ENCODE peak calls at places on chromosome 2, in eight cellular contexts. One of them, this sample, is unnamed.

GRCh38 chr2:181319291-181319690 is 137.9 kb upstream of the ITGA4 start:
- DNase-seq in NCI-H82: no peak
- DNase-seq in stimulated activated naive CD4-positive, alpha-beta T cell treated with Interleukin-2 at 50 U/mL for 16 hours: no peak
- DNase-seq in foreskin fibroblast: no peak
- DNase-seq in HTR-8/SVneo: no peak
- DNase-seq in ACHN: no peak
- DNase-seq in MV-4-11: no peak
- DNase-seq in OCI-M1: no peak
- DNase-seq in this sample: no peak

GRCh38 chr2:107772380-107772779 is 54.3 kb upstream of the RGPD4 start:
- DNase-seq in MV-4-11: no peak
- DNase-seq in OCI-M1: no peak
- DNase-seq in stimulated activated naive CD4-positive, alpha-beta T cell treated with Interleukin-2 at 50 U/mL for 16 hours: no peak
- DNase-seq in HTR-8/SVneo: no peak
- DNase-seq in NCI-H82: no peak
- DNase-seq in foreskin fibroblast: no peak
- DNase-seq in ACHN: no peak
- DNase-seq in this sample: no peak

GRCh38 chr2:158184556-158185343 is 83.1 kb downstream of the UPP2 start:
- DNase-seq in NCI-H82: no peak
- DNase-seq in ACHN: peak
- DNase-seq in stimulated activated naive CD4-positive, alpha-beta T cell treated with Interleukin-2 at 50 U/mL for 16 hours: no peak
- DNase-seq in MV-4-11: no peak
- DNase-seq in foreskin fibroblast: no peak
- DNase-seq in HTR-8/SVneo: no peak
- DNase-seq in OCI-M1: no peak
- DNase-seq in this sample: no peak

GRCh38 chr2:5914831-5915611 is 222.8 kb downstream of the SOX11 start:
- DNase-seq in OCI-M1: no peak
- DNase-seq in stimulated activated naive CD4-positive, alpha-beta T cell treated with Interleukin-2 at 50 U/mL for 16 hours: no peak
- DNase-seq in foreskin fibroblast: no peak
- DNase-seq in MV-4-11: no peak
- DNase-seq in ACHN: peak
- DNase-seq in NCI-H82: peak
- DNase-seq in HTR-8/SVneo: no peak
- DNase-seq in this sample: no peak

GRCh38 chr2:25797607-25798488 is 80.4 kb downstream of the ASXL2 start:
- DNase-seq in NCI-H82: no peak
- DNase-seq in OCI-M1: no peak
- DNase-seq in ACHN: no peak
- DNase-seq in MV-4-11: no peak
- DNase-seq in foreskin fibroblast: no peak
- DNase-seq in stimulated activated naive CD4-positive, alpha-beta T cell treated with Interleukin-2 at 50 U/mL for 16 hours: peak
- DNase-seq in HTR-8/SVneo: no peak
- DNase-seq in this sample: no peak

GRCh38 chr2:109189751-109190150 is 60.7 kb downstream of the SH3RF3 start:
- DNase-seq in HTR-8/SVneo: no peak
- DNase-seq in ACHN: no peak
- DNase-seq in NCI-H82: no peak
- DNase-seq in OCI-M1: no peak
- DNase-seq in stimulated activated naive CD4-positive, alpha-beta T cell treated with Interleukin-2 at 50 U/mL for 16 hours: no peak
- DNase-seq in foreskin fibroblast: no peak
- DNase-seq in MV-4-11: no peak
- DNase-seq in this sample: no peak

GRCh38 chr2:28152585-28153284 is 239.9 kb upstream of the FOSL2 start:
- DNase-seq in stimulated activated naive CD4-positive, alpha-beta T cell treated with Interleukin-2 at 50 U/mL for 16 hours: no peak
- DNase-seq in MV-4-11: no peak
- DNase-seq in NCI-H82: no peak
- DNase-seq in foreskin fibroblast: peak
- DNase-seq in HTR-8/SVneo: no peak
- DNase-seq in ACHN: peak
- DNase-seq in OCI-M1: no peak
- DNase-seq in this sample: peak

GRCh38 chr2:29920631-29921559 is 491 bp downstream of the ALK start:
- DNase-seq in stimulated activated naive CD4-positive, alpha-beta T cell treated with Interleukin-2 at 50 U/mL for 16 hours: no peak
- DNase-seq in HTR-8/SVneo: peak
- DNase-seq in MV-4-11: no peak
- DNase-seq in OCI-M1: no peak
- DNase-seq in ACHN: no peak
- DNase-seq in foreskin fibroblast: peak
- DNase-seq in NCI-H82: peak
- DNase-seq in this sample: no peak

GRCh38 chr2:82355622-82356021 is 2051.1 kb upstream of the LRRTM1 start:
- DNase-seq in OCI-M1: no peak
- DNase-seq in MV-4-11: no peak
- DNase-seq in NCI-H82: no peak
- DNase-seq in stimulated activated naive CD4-positive, alpha-beta T cell treated with Interleukin-2 at 50 U/mL for 16 hours: no peak
- DNase-seq in foreskin fibroblast: no peak
- DNase-seq in ACHN: no peak
- DNase-seq in HTR-8/SVneo: no peak
- DNase-seq in this sample: no peak

GRCh38 chr2:86298411-86299390 is 38.7 kb downstream of the REEP1 start:
- DNase-seq in MV-4-11: no peak
- DNase-seq in HTR-8/SVneo: peak
- DNase-seq in OCI-M1: no peak
- DNase-seq in stimulated activated naive CD4-positive, alpha-beta T cell treated with Interleukin-2 at 50 U/mL for 16 hours: no peak
- DNase-seq in foreskin fibroblast: peak
- DNase-seq in NCI-H82: peak
- DNase-seq in ACHN: peak
- DNase-seq in this sample: peak

GRCh38 chr2:204491528-204491927 is 53.7 kb upstream of the PARD3B start:
- DNase-seq in OCI-M1: peak
- DNase-seq in ACHN: no peak
- DNase-seq in NCI-H82: peak
- DNase-seq in MV-4-11: no peak
- DNase-seq in stimulated activated naive CD4-positive, alpha-beta T cell treated with Interleukin-2 at 50 U/mL for 16 hours: no peak
- DNase-seq in HTR-8/SVneo: no peak
- DNase-seq in foreskin fibroblast: peak
- DNase-seq in this sample: no peak

GRCh38 chr2:202172439-202173191 is 65.8 kb downstream of the SUMO1 start:
- DNase-seq in NCI-H82: no peak
- DNase-seq in OCI-M1: no peak
- DNase-seq in ACHN: no peak
- DNase-seq in HTR-8/SVneo: no peak
- DNase-seq in MV-4-11: no peak
- DNase-seq in foreskin fibroblast: no peak
- DNase-seq in stimulated activated naive CD4-positive, alpha-beta T cell treated with Interleukin-2 at 50 U/mL for 16 hours: peak
- DNase-seq in this sample: no peak

GRCh38 chr2:233486357-233486756 is 80.2 kb downstream of the USP40 start:
- DNase-seq in OCI-M1: no peak
- DNase-seq in HTR-8/SVneo: no peak
- DNase-seq in NCI-H82: no peak
- DNase-seq in MV-4-11: no peak
- DNase-seq in ACHN: no peak
- DNase-seq in stimulated activated naive CD4-positive, alpha-beta T cell treated with Interleukin-2 at 50 U/mL for 16 hours: no peak
- DNase-seq in foreskin fibroblast: no peak
- DNase-seq in this sample: no peak

GRCh38 chr2:41527525-41528323 is 520.1 kb upstream of the PKDCC start:
- DNase-seq in HTR-8/SVneo: no peak
- DNase-seq in MV-4-11: no peak
- DNase-seq in OCI-M1: no peak
- DNase-seq in NCI-H82: no peak
- DNase-seq in foreskin fibroblast: no peak
- DNase-seq in ACHN: no peak
- DNase-seq in stimulated activated naive CD4-positive, alpha-beta T cell treated with Interleukin-2 at 50 U/mL for 16 hours: no peak
- DNase-seq in this sample: no peak

GRCh38 chr2:173589604-173590277 is 235.1 kb downstream of the CDCA7 start:
- DNase-seq in foreskin fibroblast: no peak
- DNase-seq in stimulated activated naive CD4-positive, alpha-beta T cell treated with Interleukin-2 at 50 U/mL for 16 hours: no peak
- DNase-seq in NCI-H82: no peak
- DNase-seq in ACHN: peak
- DNase-seq in OCI-M1: no peak
- DNase-seq in HTR-8/SVneo: no peak
- DNase-seq in MV-4-11: no peak
- DNase-seq in this sample: no peak

GRCh38 chr2:144421606-144422510 is 98.1 kb downstream of the ZEB2 start:
- DNase-seq in foreskin fibroblast: no peak
- DNase-seq in NCI-H82: no peak
- DNase-seq in HTR-8/SVneo: no peak
- DNase-seq in ACHN: no peak
- DNase-seq in MV-4-11: no peak
- DNase-seq in OCI-M1: no peak
- DNase-seq in stimulated activated naive CD4-positive, alpha-beta T cell treated with Interleukin-2 at 50 U/mL for 16 hours: no peak
- DNase-seq in this sample: no peak

GRCh38 chr2:132978840-132979239 is 308.8 kb upstream of the LYPD1 start:
- DNase-seq in NCI-H82: no peak
- DNase-seq in OCI-M1: no peak
- DNase-seq in ACHN: no peak
- DNase-seq in HTR-8/SVneo: no peak
- DNase-seq in stimulated activated naive CD4-positive, alpha-beta T cell treated with Interleukin-2 at 50 U/mL for 16 hours: no peak
- DNase-seq in foreskin fibroblast: no peak
- DNase-seq in MV-4-11: peak
- DNase-seq in this sample: no peak

GRCh38 chr2:42492691-42493467 is 903 bp downstream of the KCNG3 start:
- DNase-seq in HTR-8/SVneo: no peak
- DNase-seq in ACHN: peak
- DNase-seq in NCI-H82: peak
- DNase-seq in stimulated activated naive CD4-positive, alpha-beta T cell treated with Interleukin-2 at 50 U/mL for 16 hours: no peak
- DNase-seq in OCI-M1: no peak
- DNase-seq in MV-4-11: no peak
- DNase-seq in foreskin fibroblast: no peak
- DNase-seq in this sample: no peak

GRCh38 chr2:207131634-207132418 is 33.9 kb downstream of the KLF7 start:
- DNase-seq in HTR-8/SVneo: no peak
- DNase-seq in OCI-M1: no peak
- DNase-seq in MV-4-11: no peak
- DNase-seq in ACHN: no peak
- DNase-seq in NCI-H82: no peak
- DNase-seq in foreskin fibroblast: no peak
- DNase-seq in stimulated activated naive CD4-positive, alpha-beta T cell treated with Interleukin-2 at 50 U/mL for 16 hours: no peak
- DNase-seq in this sample: no peak

GRCh38 chr2:218806346-218806978 is 24.5 kb downstream of the CYP27A1 start:
- DNase-seq in stimulated activated naive CD4-positive, alpha-beta T cell treated with Interleukin-2 at 50 U/mL for 16 hours: no peak
- DNase-seq in NCI-H82: no peak
- DNase-seq in ACHN: peak
- DNase-seq in OCI-M1: peak
- DNase-seq in foreskin fibroblast: peak
- DNase-seq in HTR-8/SVneo: peak
- DNase-seq in MV-4-11: peak
- DNase-seq in this sample: no peak

GRCh38 chr2:169095631-169096105 is 26.3 kb downstream of the DHRS9 start:
- DNase-seq in MV-4-11: peak
- DNase-seq in NCI-H82: no peak
- DNase-seq in foreskin fibroblast: peak
- DNase-seq in ACHN: peak
- DNase-seq in OCI-M1: peak
- DNase-seq in stimulated activated naive CD4-positive, alpha-beta T cell treated with Interleukin-2 at 50 U/mL for 16 hours: no peak
- DNase-seq in HTR-8/SVneo: peak
- DNase-seq in this sample: peak

GRCh38 chr2:218033590-218034496 is 31.0 kb upstream of the TNS1 start:
- DNase-seq in stimulated activated naive CD4-positive, alpha-beta T cell treated with Interleukin-2 at 50 U/mL for 16 hours: no peak
- DNase-seq in OCI-M1: no peak
- DNase-seq in MV-4-11: peak
- DNase-seq in ACHN: no peak
- DNase-seq in foreskin fibroblast: no peak
- DNase-seq in HTR-8/SVneo: no peak
- DNase-seq in NCI-H82: no peak
- DNase-seq in this sample: no peak

GRCh38 chr2:134371041-134371440 is 117.2 kb downstream of the MGAT5 start:
- DNase-seq in HTR-8/SVneo: no peak
- DNase-seq in NCI-H82: no peak
- DNase-seq in ACHN: no peak
- DNase-seq in stimulated activated naive CD4-positive, alpha-beta T cell treated with Interleukin-2 at 50 U/mL for 16 hours: no peak
- DNase-seq in MV-4-11: no peak
- DNase-seq in OCI-M1: no peak
- DNase-seq in foreskin fibroblast: peak
- DNase-seq in this sample: no peak

GRCh38 chr2:153077311-153077710 is 358.9 kb downstream of the ARL6IP6 start:
- DNase-seq in OCI-M1: peak
- DNase-seq in NCI-H82: peak
- DNase-seq in MV-4-11: no peak
- DNase-seq in foreskin fibroblast: no peak
- DNase-seq in HTR-8/SVneo: no peak
- DNase-seq in ACHN: no peak
- DNase-seq in stimulated activated naive CD4-positive, alpha-beta T cell treated with Interleukin-2 at 50 U/mL for 16 hours: no peak
- DNase-seq in this sample: no peak

GRCh38 chr2:200578778-200579177 is 7.0 kb upstream of the AOX1 start:
- DNase-seq in OCI-M1: peak
- DNase-seq in foreskin fibroblast: no peak
- DNase-seq in HTR-8/SVneo: peak
- DNase-seq in NCI-H82: peak
- DNase-seq in stimulated activated naive CD4-positive, alpha-beta T cell treated with Interleukin-2 at 50 U/mL for 16 hours: no peak
- DNase-seq in ACHN: peak
- DNase-seq in MV-4-11: peak
- DNase-seq in this sample: peak

GRCh38 chr2:240392948-240393830 is 42.3 kb upstream of the GPC1 start:
- DNase-seq in NCI-H82: no peak
- DNase-seq in ACHN: no peak
- DNase-seq in foreskin fibroblast: no peak
- DNase-seq in HTR-8/SVneo: no peak
- DNase-seq in MV-4-11: no peak
- DNase-seq in stimulated activated naive CD4-positive, alpha-beta T cell treated with Interleukin-2 at 50 U/mL for 16 hours: no peak
- DNase-seq in OCI-M1: no peak
- DNase-seq in this sample: no peak

GRCh38 chr2:46632349-46632748 is 153.0 kb downstream of the TMEM247 start:
- DNase-seq in ACHN: peak
- DNase-seq in OCI-M1: peak
- DNase-seq in NCI-H82: peak
- DNase-seq in stimulated activated naive CD4-positive, alpha-beta T cell treated with Interleukin-2 at 50 U/mL for 16 hours: no peak
- DNase-seq in HTR-8/SVneo: peak
- DNase-seq in MV-4-11: peak
- DNase-seq in foreskin fibroblast: peak
- DNase-seq in this sample: peak

GRCh38 chr2:104378853-104379374 is 475.0 kb upstream of the POU3F3 start:
- DNase-seq in stimulated activated naive CD4-positive, alpha-beta T cell treated with Interleukin-2 at 50 U/mL for 16 hours: no peak
- DNase-seq in foreskin fibroblast: no peak
- DNase-seq in OCI-M1: peak
- DNase-seq in HTR-8/SVneo: no peak
- DNase-seq in ACHN: peak
- DNase-seq in NCI-H82: peak
- DNase-seq in MV-4-11: peak
- DNase-seq in this sample: peak

GRCh38 chr2:20151116-20151571 is 73.8 kb downstream of the SDC1 start:
- DNase-seq in HTR-8/SVneo: no peak
- DNase-seq in foreskin fibroblast: no peak
- DNase-seq in OCI-M1: peak
- DNase-seq in stimulated activated naive CD4-positive, alpha-beta T cell treated with Interleukin-2 at 50 U/mL for 16 hours: no peak
- DNase-seq in MV-4-11: no peak
- DNase-seq in NCI-H82: no peak
- DNase-seq in ACHN: no peak
- DNase-seq in this sample: no peak

GRCh38 chr2:64988420-64989125 is 626 bp upstream of the SLC1A4 start:
- DNase-seq in foreskin fibroblast: peak
- DNase-seq in NCI-H82: peak
- DNase-seq in stimulated activated naive CD4-positive, alpha-beta T cell treated with Interleukin-2 at 50 U/mL for 16 hours: peak
- DNase-seq in HTR-8/SVneo: peak
- DNase-seq in ACHN: peak
- DNase-seq in OCI-M1: peak
- DNase-seq in MV-4-11: no peak
- DNase-seq in this sample: peak

GRCh38 chr2:70692256-70692655 is 75.7 kb downstream of the ADD2 start:
- DNase-seq in MV-4-11: no peak
- DNase-seq in ACHN: no peak
- DNase-seq in NCI-H82: no peak
- DNase-seq in stimulated activated naive CD4-positive, alpha-beta T cell treated with Interleukin-2 at 50 U/mL for 16 hours: no peak
- DNase-seq in OCI-M1: no peak
- DNase-seq in HTR-8/SVneo: no peak
- DNase-seq in foreskin fibroblast: no peak
- DNase-seq in this sample: no peak

GRCh38 chr2:11499081-11499743 is 33.3 kb upstream of the E2F6 start:
- DNase-seq in HTR-8/SVneo: no peak
- DNase-seq in ACHN: no peak
- DNase-seq in MV-4-11: no peak
- DNase-seq in OCI-M1: peak
- DNase-seq in foreskin fibroblast: no peak
- DNase-seq in NCI-H82: no peak
- DNase-seq in stimulated activated naive CD4-positive, alpha-beta T cell treated with Interleukin-2 at 50 U/mL for 16 hours: no peak
- DNase-seq in this sample: no peak

GRCh38 chr2:226649871-226650660 is 149.6 kb downstream of the IRS1 start:
- DNase-seq in MV-4-11: peak
- DNase-seq in stimulated activated naive CD4-positive, alpha-beta T cell treated with Interleukin-2 at 50 U/mL for 16 hours: peak
- DNase-seq in NCI-H82: no peak
- DNase-seq in foreskin fibroblast: peak
- DNase-seq in OCI-M1: peak
- DNase-seq in HTR-8/SVneo: peak
- DNase-seq in ACHN: no peak
- DNase-seq in this sample: peak

GRCh38 chr2:228282371-228282770 is 100.9 kb upstream of the SPHKAP start:
- DNase-seq in OCI-M1: no peak
- DNase-seq in MV-4-11: no peak
- DNase-seq in NCI-H82: no peak
- DNase-seq in ACHN: no peak
- DNase-seq in foreskin fibroblast: no peak
- DNase-seq in HTR-8/SVneo: no peak
- DNase-seq in stimulated activated naive CD4-positive, alpha-beta T cell treated with Interleukin-2 at 50 U/mL for 16 hours: no peak
- DNase-seq in this sample: no peak

This sample was measured in RKO.